ENCODE peak calls at places on chromosomes 12 and 14, in nine cellular contexts. D is lung, W is IMR-90, Z is tibial nerve, N is A549, V is endodermal cell, G is lower leg skin, P is adrenal gland, H is HL-60. R is an unnamed sample.

GRCh38 chr12:5329118-5329517 is 102.8 kb upstream of the NTF3 start:
- DNase-seq in P (no peak), H (no peak), Z (no peak), D (no peak), N (no peak), G (no peak), W (no peak), V (no peak), R (no peak)

GRCh38 chr12:114744696-114745095 is 60.7 kb upstream of the TBX3 start:
- DNase-seq in P (no peak), N (no peak), G (no peak), V (no peak), W (peak), D (no peak), Z (no peak), H (no peak), R (no peak)

GRCh38 chr12:78245111-78245510 is 414.4 kb downstream of the NAV3 start:
- DNase-seq in W (no peak), V (no peak), N (no peak), H (no peak), D (no peak), G (no peak), P (no peak), Z (no peak), R (no peak)

GRCh38 chr14:27686137-27686536 is 1080.5 kb upstream of the FOXG1 start:
- DNase-seq in V (no peak), P (no peak), W (no peak), G (no peak), Z (no peak), D (no peak), N (no peak), H (no peak), R (no peak)

GRCh38 chr12:50790081-50790480 is 26.2 kb downstream of the ATF1 start:
- DNase-seq in P (no peak), W (no peak), G (no peak), D (no peak), H (peak), V (no peak), Z (no peak), N (no peak), R (no peak)

GRCh38 chr14:23442721-23443356 is 7.4 kb upstream of the MYH7 start:
- DNase-seq in G (peak), W (no peak), Z (no peak), H (no peak), N (no peak), D (no peak), V (no peak), P (no peak), R (no peak)

GRCh38 chr12:47343684-47344567 is 264.2 kb upstream of the AMIGO2 start:
- DNase-seq in V (no peak), N (no peak), P (no peak), D (no peak), Z (no peak), H (no peak), W (peak), G (no peak), R (no peak)

GRCh38 chr12:120257041-120257821 is 8.3 kb downstream of the PXN start:
- DNase-seq in Z (peak), P (peak), H (no peak), V (peak), W (peak), D (no peak), N (no peak), G (no peak), R (no peak)

GRCh38 chr12:124680863-124681778 is 113.7 kb upstream of the NCOR2 start:
- DNase-seq in H (peak), G (no peak), V (peak), Z (peak), P (peak), D (no peak), N (peak), W (peak), R (no peak)

GRCh38 chr12:117408161-117408791 is 46.9 kb upstream of the NOS1 start:
- DNase-seq in Z (peak), V (peak), N (no peak), D (peak), P (peak), W (no peak), H (no peak), G (no peak), R (no peak)

GRCh38 chr14:65040666-65041433 is 54.2 kb downstream of the FNTB start:
- DNase-seq in V (no peak), P (no peak), N (no peak), G (peak), Z (no peak), H (no peak), W (peak), D (no peak), R (no peak)

GRCh38 chr12:121085842-121086353 is 46.8 kb upstream of the P2RX7 start:
- DNase-seq in V (no peak), D (no peak), P (no peak), N (no peak), G (no peak), Z (no peak), W (no peak), H (no peak), R (no peak)

GRCh38 chr14:50924848-50925247 is 19.4 kb downstream of the PYGL start:
- DNase-seq in D (no peak), G (no peak), Z (no peak), V (no peak), W (no peak), N (no peak), H (peak), P (no peak), R (no peak)

GRCh38 chr14:29282169-29282568 is 515.6 kb downstream of the FOXG1 start:
- DNase-seq in D (no peak), N (no peak), H (no peak), V (no peak), P (no peak), Z (no peak), G (no peak), W (peak), R (no peak)

GRCh38 chr14:93156693-93157369 is 27.9 kb downstream of the MOAP1 start:
- DNase-seq in V (no peak), H (no peak), P (no peak), W (no peak), D (no peak), N (no peak), Z (no peak), G (no peak), R (no peak)

GRCh38 chr14:93155667-93156066 is 29.0 kb downstream of the MOAP1 start:
- DNase-seq in Z (no peak), G (no peak), H (no peak), P (no peak), N (no peak), W (no peak), V (no peak), D (no peak), R (no peak)

GRCh38 chr14:93161411-93161940 is 23.2 kb downstream of the MOAP1 start:
- DNase-seq in W (no peak), P (no peak), H (no peak), D (no peak), V (no peak), Z (no peak), G (no peak), N (no peak), R (no peak)

GRCh38 chr14:93163570-93163969 is 21.1 kb downstream of the MOAP1 start:
- DNase-seq in Z (no peak), H (no peak), W (no peak), P (no peak), V (no peak), G (no peak), D (no peak), N (no peak), R (no peak)

GRCh38 chr14:93160353-93160801 is 24.3 kb downstream of the MOAP1 start:
- DNase-seq in H (no peak), G (no peak), W (no peak), Z (no peak), D (no peak), P (peak), V (peak), N (peak), R (no peak)
- TF ChIP-seq CTCF in H (peak), G (no peak), W (peak), Z (no peak), D (no peak), P (peak), V (peak), N (peak), R (peak)

GRCh38 chr14:96281486-96281885 is 25.5 kb downstream of the BDKRB1 start:
- DNase-seq in Z (no peak), W (peak), V (no peak), D (no peak), G (no peak), P (no peak), H (no peak), N (no peak), R (no peak)
- TF ChIP-seq CTCF in Z (no peak), W (peak), V (no peak), D (no peak), G (no peak), P (no peak), H (no peak), N (peak), R (peak)

GRCh38 chr12:106894774-106895173 is 60.9 kb upstream of the TMEM263 start:
- DNase-seq in D (no peak), G (no peak), P (no peak), H (no peak), V (no peak), W (peak), Z (no peak), N (no peak), R (no peak)
- TF ChIP-seq CTCF in D (no peak), G (no peak), P (no peak), H (no peak), V (no peak), W (no peak), Z (no peak), N (no peak), R (no peak)

DNA sequence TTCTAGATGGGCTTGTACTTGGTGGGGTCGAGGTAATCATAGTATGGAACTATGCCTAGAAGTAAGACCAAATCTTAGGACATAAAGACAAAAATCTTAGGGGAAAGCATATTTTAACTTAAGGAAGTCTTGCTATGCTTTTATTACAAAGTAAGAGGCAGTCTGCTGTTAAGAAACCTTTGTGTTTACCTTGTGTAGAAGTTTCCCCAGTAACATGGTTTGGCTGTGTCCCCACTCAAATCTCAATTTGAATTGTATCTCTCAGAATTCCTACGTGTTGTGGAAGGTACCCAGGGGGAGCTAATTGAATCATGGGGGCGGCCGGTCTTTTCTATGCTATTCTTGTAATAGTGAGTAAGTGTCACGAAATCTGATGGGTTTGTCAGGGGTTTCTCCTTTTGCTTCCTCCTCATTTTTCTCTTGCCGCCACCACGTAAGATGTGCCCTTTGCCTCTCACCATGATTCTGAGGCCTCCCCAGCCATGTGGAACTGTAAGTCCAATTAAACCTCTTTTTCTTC is 162.5 kb upstream of the ABCD2 start:
- DNase-seq in G (no peak), H (no peak), N (no peak), V (no peak), D (no peak), P (no peak), Z (no peak), W (no peak), R (no peak)
- TF ChIP-seq CTCF in G (no peak), H (no peak), N (no peak), V (no peak), D (no peak), P (no peak), Z (no peak), W (no peak), R (no peak)

DNA sequence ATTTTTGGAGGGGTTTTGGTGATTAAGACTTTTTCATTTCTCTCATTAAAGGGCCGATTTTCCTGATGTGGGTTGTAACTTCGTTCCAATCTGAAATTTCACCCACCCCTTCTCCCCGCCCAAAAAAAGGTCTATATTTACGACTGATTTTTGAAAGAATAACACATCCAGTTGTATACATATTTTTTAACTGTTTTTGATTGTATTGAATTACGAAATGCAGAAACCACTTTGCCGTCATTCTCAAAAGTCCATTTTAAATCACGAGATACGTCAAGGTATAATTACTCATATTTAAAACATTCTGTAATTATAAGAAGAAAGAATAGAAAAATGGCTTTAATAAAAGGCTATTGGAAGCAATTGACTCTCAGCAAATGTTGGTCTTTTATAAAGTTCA is 520.7 kb downstream of the MED13L start:
- DNase-seq in D (no peak), G (no peak), W (no peak), Z (no peak), H (no peak), P (no peak), N (no peak), V (no peak), R (no peak)
- TF ChIP-seq CTCF in D (no peak), G (no peak), W (no peak), Z (no peak), H (no peak), P (no peak), N (no peak), V (no peak), R (no peak)

DNA sequence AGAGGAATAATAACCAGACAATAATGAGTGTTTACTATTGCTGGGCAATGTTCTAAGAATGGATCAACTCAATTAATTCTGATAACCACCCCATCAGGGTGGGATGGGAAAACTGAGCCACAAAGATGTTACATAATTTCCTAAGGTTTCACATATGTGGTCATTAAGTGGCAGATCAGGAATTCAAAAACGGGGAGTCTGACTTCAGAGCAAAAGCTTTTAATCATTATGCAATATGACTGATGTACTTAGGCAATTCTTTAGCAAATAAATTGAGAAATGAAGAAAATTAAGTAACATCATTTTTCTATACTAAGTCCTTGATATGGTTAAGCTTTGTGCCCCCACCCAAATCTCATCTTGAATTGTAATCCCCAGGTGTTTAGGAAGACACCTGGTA is 53.4 kb downstream of the PLCZ1 start:
- DNase-seq in P (no peak), H (peak), D (no peak), W (no peak), V (no peak), G (no peak), Z (no peak), N (no peak), R (no peak)
- TF ChIP-seq CTCF in P (no peak), H (no peak), D (no peak), W (no peak), V (no peak), G (no peak), Z (no peak), N (no peak), R (no peak)

DNA sequence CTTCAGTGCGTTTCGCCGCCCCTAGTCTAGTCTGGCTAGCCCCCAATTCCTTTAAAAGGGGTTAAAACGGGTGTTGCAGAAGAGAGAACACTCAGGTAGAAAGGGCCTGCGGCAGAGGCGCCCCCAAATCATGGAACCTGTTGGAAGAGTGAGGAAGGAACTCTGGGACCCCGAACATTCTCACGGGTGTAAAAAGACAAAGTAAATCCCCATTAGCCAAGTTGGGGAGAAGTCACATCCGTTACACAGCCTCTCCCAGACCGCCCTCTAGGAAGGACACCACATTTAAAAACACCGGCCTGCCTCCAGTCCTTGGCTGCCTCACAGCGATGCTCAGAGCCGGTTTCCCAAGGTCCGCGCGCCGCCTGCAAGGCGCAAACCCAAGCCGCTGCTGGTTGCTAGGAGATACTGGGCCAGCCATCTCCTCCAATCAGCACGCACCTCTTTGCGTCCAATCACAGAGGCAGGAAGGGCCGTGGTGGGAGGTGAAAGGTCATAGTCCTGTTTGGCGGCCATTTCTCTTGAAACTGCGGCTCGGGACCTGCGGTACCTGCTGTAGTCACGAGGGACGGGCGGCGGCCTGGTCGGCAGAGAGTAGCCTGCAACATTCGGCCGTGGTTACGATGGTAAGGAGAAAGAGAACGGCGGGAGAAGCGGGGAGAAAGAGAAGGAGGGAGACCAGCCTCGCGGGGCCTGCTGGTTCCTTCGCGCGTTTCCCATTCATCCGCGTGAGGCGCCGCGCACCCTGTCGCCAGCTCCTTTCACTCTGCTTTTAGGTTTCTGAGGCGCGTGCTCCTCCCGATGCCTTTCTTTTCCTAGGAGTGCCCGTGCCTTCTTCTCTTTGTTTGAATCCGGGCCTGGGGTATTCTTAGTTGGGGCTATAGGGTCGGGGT is at the start of gene SNRPF:
- DNase-seq in G (peak), W (peak), V (peak), P (peak), N (peak), D (peak), Z (peak), H (peak), R (peak)
- TF ChIP-seq CTCF in G (no peak), W (no peak), V (peak), P (no peak), N (no peak), D (no peak), Z (no peak), H (no peak), R (no peak)

DNA sequence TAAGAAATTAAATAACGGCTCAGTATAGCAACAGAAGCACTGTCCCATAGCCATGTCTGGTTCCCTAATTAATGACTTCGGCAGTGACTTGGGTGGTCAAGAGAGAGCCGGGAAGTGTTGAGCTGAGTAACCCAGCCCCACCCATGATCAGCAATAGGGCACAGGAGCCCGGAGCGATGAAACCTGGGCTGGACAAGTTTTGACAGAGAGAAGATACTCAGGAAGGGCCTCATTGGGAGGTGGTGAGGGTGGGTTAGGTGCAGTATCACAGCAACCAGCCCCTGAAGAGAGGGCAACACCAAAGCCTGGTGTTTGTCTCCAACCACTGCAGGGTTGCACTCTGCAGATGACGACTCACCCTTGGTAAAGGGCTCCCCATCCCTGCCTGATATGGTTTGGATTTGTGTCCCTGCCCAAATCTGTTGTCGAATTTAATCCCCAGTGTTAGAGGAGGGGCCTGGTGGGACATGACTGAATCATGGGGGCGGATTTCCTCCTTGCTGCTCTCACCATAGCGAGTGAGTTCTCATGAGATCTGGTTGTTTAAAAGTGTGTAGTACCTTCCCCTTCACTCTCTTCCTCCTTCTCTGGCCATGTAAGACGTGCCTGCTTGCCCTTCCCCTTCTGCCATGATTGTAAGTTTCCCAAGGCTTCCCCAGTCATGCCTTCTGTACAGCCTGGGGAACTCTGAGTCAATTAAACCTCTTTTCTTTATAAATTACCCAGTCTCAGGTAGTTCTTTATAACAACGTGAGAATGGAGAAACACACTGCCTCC is 124.9 kb upstream of the MED13L start:
- DNase-seq in H (no peak), P (no peak), D (no peak), G (no peak), V (no peak), Z (no peak), W (no peak), N (no peak), R (no peak)
- TF ChIP-seq CTCF in H (no peak), P (no peak), D (no peak), G (no peak), V (no peak), Z (no peak), W (no peak), N (no peak), R (no peak)

GRCh38 chr12:26158078-26158764 is 33.4 kb upstream of the BHLHE41 start:
- DNase-seq in V (peak), W (no peak), D (no peak), P (no peak), H (no peak), Z (no peak), N (peak), G (no peak), R (no peak)
- TF ChIP-seq CTCF in V (peak), W (no peak), D (no peak), P (no peak), H (no peak), Z (no peak), N (no peak), G (no peak), R (no peak)